ENCODE peak calls at places on chromosome 1, in four cellular contexts. M is IMR-90; L is stimulated activated CD4-positive, alpha-beta T cell treated with anti-CD3 and anti-CD28 coated beads, Interleukin-4, amount 100 ng/mL, for 4 hours; Q is HEK293T. B is an unnamed sample.

GRCh38 chr1:50604580-50604979 is 181.3 kb upstream of the DMRTA2 start:
- DNase-seq in L (no peak), M (no peak), Q (no peak), B (no peak)

GRCh38 chr1:110123224-110123623 is 11.0 kb downstream of the UBL4B start:
- DNase-seq in L (no peak), M (peak; percentile 15), Q (no peak), B (no peak)

GRCh38 chr1:117138556-117138955 is 17.0 kb upstream of the TRIM45 start:
- DNase-seq in L (no peak), M (no peak), Q (no peak), B (no peak)

GRCh38 chr1:94947453-94947852 is 20.5 kb upstream of the CNN3 start:
- DNase-seq in M (peak; percentile 90), Q (no peak), L (no peak), B (peak; percentile 87)

GRCh38 chr1:235642021-235642942 is 7.3 kb downstream of the GNG4 start:
- DNase-seq in M (peak; percentile 67), Q (no peak), L (peak; percentile 63), B (peak; percentile 76)

GRCh38 chr1:211200311-211200710 is 58.9 kb upstream of the RCOR3 start:
- DNase-seq in Q (no peak), M (no peak), L (no peak), B (no peak)

GRCh38 chr1:73161418-73161817 is 879.1 kb upstream of the NEGR1 start:
- DNase-seq in L (no peak), Q (no peak), M (no peak), B (no peak)

GRCh38 chr1:21586926-21587601 is 77.8 kb downstream of the ALPL start:
- DNase-seq in Q (no peak), M (peak; percentile 91), L (no peak), B (peak; percentile 88)

GRCh38 chr1:25907473-25908058 is 1.3 kb upstream of the STMN1 start:
- DNase-seq in Q (no peak), M (no peak), L (no peak), B (no peak)

GRCh38 chr1:44707112-44707881 is 23.7 kb downstream of the RNU5D-1 start:
- DNase-seq in M (peak; percentile 94), Q (no peak), L (no peak), B (peak; percentile 82)

GRCh38 chr1:94541175-94542087 is at the start of gene F3:
- DNase-seq in Q (peak; percentile 87), M (peak; percentile 91), L (peak; percentile 85), B (peak; percentile 97)

GRCh38 chr1:10687782-10688408 is 108.6 kb downstream of the CASZ1 start:
- DNase-seq in M (no peak), L (no peak), Q (no peak), B (no peak)

GRCh38 chr1:247433922-247434476 is 18.0 kb downstream of the NLRP3 start:
- DNase-seq in M (no peak), L (no peak), Q (no peak), B (no peak)

GRCh38 chr1:92749024-92749634 is 35.8 kb downstream of the EVI5 start:
- DNase-seq in L (peak; percentile 12), M (peak; percentile 75), Q (peak; percentile 70), B (peak; percentile 36)

GRCh38 chr1:231216515-231216914 is 24.5 kb upstream of the GNPAT start:
- DNase-seq in M (no peak), L (no peak), Q (no peak), B (no peak)

GRCh38 chr1:205661429-205662134 is 18.7 kb downstream of the SLC45A3 start:
- DNase-seq in L (no peak), Q (no peak), M (no peak), B (no peak)

GRCh38 chr1:53560572-53561487 is 101.6 kb downstream of the DMRTB1 start:
- DNase-seq in Q (no peak), M (peak; percentile 44), L (no peak), B (no peak)

GRCh38 chr1:200411406-200412257 is 1.8 kb upstream of the ZNF281 start:
- DNase-seq in M (no peak), L (no peak), Q (no peak), B (no peak)

GRCh38 chr1:91827094-91828006 is 58.6 kb downstream of the TGFBR3 start:
- DNase-seq in Q (no peak), L (no peak), M (no peak), B (no peak)

B was measured in astrocyte of the hippocampus.